ENCODE peak calls at places on chromosome 1, in eight cellular contexts. S is K562; G is stomach; Q is A549; M is stimulated activated CD4-positive, alpha-beta T cell treated with anti-CD3 and anti-CD28 coated beads, Interleukin-4, amount 100 ng/mL, for 1 hour; A is erythroblast; W is NCI-H1092 treated with DMSO at 0.1 percent for 48 hours; C is NCI-H1436. I is an unnamed sample.
A peak's percentile ranks its signal among the peaks of the same experiment; 100 is the strongest.

GRCh38 chr1:226064168-226064815 is 1.8 kb downstream of the H3-3A start:
- DNase-seq in S (no peak), G (peak; percentile 36), Q (no peak), M (no peak), A (peak; percentile 74), W (peak; percentile 61), C (peak; percentile 31), I (no peak)

GRCh38 chr1:65260851-65261473 is 48.4 kb upstream of the DNAJC6 start:
- DNase-seq in S (peak; percentile 61), G (no peak), Q (peak; percentile 71), M (no peak), A (peak; percentile 82), W (no peak), C (no peak), I (no peak)

GRCh38 chr1:187038789-187039188 is 210.0 kb downstream of the PLA2G4A start:
- DNase-seq in S (no peak), G (no peak), Q (no peak), M (no peak), A (no peak), W (no peak), C (no peak), I (no peak)

GRCh38 chr1:81029266-81029665 is 771.5 kb upstream of the ADGRL2 start:
- DNase-seq in S (no peak), G (no peak), Q (no peak), M (no peak), A (no peak), W (no peak), C (no peak), I (no peak)

GRCh38 chr1:67700692-67701410 is 15.8 kb downstream of the GADD45A start:
- DNase-seq in S (peak; percentile 89), G (no peak), Q (peak; percentile 59), M (no peak), A (peak; percentile 84), W (no peak), C (no peak), I (no peak)

GRCh38 chr1:181482001-181482430 is 1.3 kb upstream of the CACNA1E start:
- DNase-seq in S (no peak), G (no peak), Q (no peak), M (no peak), A (no peak), W (no peak), C (no peak), I (no peak)

GRCh38 chr1:60960846-60961542 is 121.4 kb upstream of the NFIA start:
- DNase-seq in S (peak; percentile 42), G (no peak), Q (no peak), M (no peak), A (peak; percentile 38), W (no peak), C (no peak), I (no peak)

GRCh38 chr1:180156201-180156600 is 1.5 kb downstream of the QSOX1 start:
- DNase-seq in S (no peak), G (no peak), Q (no peak), M (no peak), A (no peak), W (no peak), C (no peak), I (no peak)

GRCh38 chr1:155062702-155063411 is 683 bp upstream of the EFNA4 start:
- DNase-seq in S (peak; percentile 85), G (peak; percentile 69), Q (peak; percentile 76), M (peak; percentile 80), A (peak; percentile 79), W (peak; percentile 69), C (peak; percentile 66), I (peak; percentile 73)

GRCh38 chr1:214638997-214639396 is 36.0 kb downstream of the CENPF start:
- DNase-seq in S (no peak), G (no peak), Q (no peak), M (no peak), A (no peak), W (no peak), C (no peak), I (no peak)

GRCh38 chr1:215277537-215277936 is 195.0 kb downstream of the KCNK2 start:
- DNase-seq in S (no peak), G (no peak), Q (no peak), M (no peak), A (no peak), W (no peak), C (no peak), I (no peak)

GRCh38 chr1:218967836-218968235 is 205.8 kb upstream of the LYPLAL1 start:
- DNase-seq in S (no peak), G (no peak), Q (no peak), M (no peak), A (no peak), W (no peak), C (no peak), I (no peak)

GRCh38 chr1:182855886-182856285 is 16.7 kb downstream of the DHX9 start:
- DNase-seq in S (no peak), G (no peak), Q (no peak), M (no peak), A (no peak), W (no peak), C (no peak), I (no peak)